ENCODE peak calls at places on chromosomes 1 and 21, in six cellular contexts. One of them, this sample, is unnamed. For H3K4me1, the result is how much of the 10 kb centered on the place peaks cover.

GRCh38 chr1:154751690-154752089 is 118.4 kb downstream of the KCNN3 start:
- DNase-seq in SK-N-SH: no peak
- DNase-seq in transverse colon: no peak
- DNase-seq in stomach: peak
- DNase-seq in sigmoid colon: peak
- DNase-seq in H1: no peak
- DNase-seq in this sample: no peak

GRCh38 chr1:162951553-162952315 is 90.8 kb upstream of the CCDC190 start:
- DNase-seq in SK-N-SH: no peak
- DNase-seq in transverse colon: no peak
- DNase-seq in stomach: no peak
- DNase-seq in sigmoid colon: no peak
- DNase-seq in H1: no peak
- DNase-seq in this sample: no peak

GRCh38 chr1:173861731-173862145 is 6.1 kb downstream of the GAS5 start:
- DNase-seq in SK-N-SH: no peak
- DNase-seq in transverse colon: no peak
- DNase-seq in stomach: no peak
- DNase-seq in sigmoid colon: no peak
- DNase-seq in H1: no peak
- DNase-seq in this sample: no peak

GRCh38 chr1:234708700-234709395 is 98.9 kb upstream of the IRF2BP2 start:
- DNase-seq in SK-N-SH: no peak
- DNase-seq in transverse colon: no peak
- DNase-seq in stomach: no peak
- DNase-seq in sigmoid colon: peak
- DNase-seq in H1: no peak
- DNase-seq in this sample: no peak

GRCh38 chr1:154703207-154703606 is 95.2 kb upstream of the ADAR start:
- DNase-seq in SK-N-SH: no peak
- DNase-seq in transverse colon: no peak
- DNase-seq in stomach: no peak
- DNase-seq in sigmoid colon: no peak
- DNase-seq in H1: no peak
- DNase-seq in this sample: no peak

GRCh38 chr1:214637722-214638473 is 34.9 kb downstream of the CENPF start:
- DNase-seq in SK-N-SH: no peak
- DNase-seq in transverse colon: peak
- DNase-seq in stomach: no peak
- DNase-seq in sigmoid colon: no peak
- DNase-seq in H1: no peak
- DNase-seq in this sample: no peak

GRCh38 chr1:228373681-228374571 is 32.7 kb downstream of the TRIM11 start:
- DNase-seq in SK-N-SH: no peak
- DNase-seq in transverse colon: no peak
- DNase-seq in stomach: no peak
- DNase-seq in sigmoid colon: peak
- DNase-seq in H1: no peak
- DNase-seq in this sample: peak

GRCh38 chr1:6580588-6581270 is 935 bp downstream of the ZBTB48 start:
- DNase-seq in SK-N-SH: peak
- DNase-seq in transverse colon: no peak
- DNase-seq in stomach: no peak
- DNase-seq in sigmoid colon: no peak
- DNase-seq in H1: no peak
- DNase-seq in this sample: peak

GRCh38 chr1:111214884-111215283 is 12.6 kb upstream of the CHI3L2 start:
- DNase-seq in SK-N-SH: no peak
- DNase-seq in transverse colon: no peak
- DNase-seq in stomach: no peak
- DNase-seq in sigmoid colon: no peak
- DNase-seq in H1: no peak
- DNase-seq in this sample: no peak

GRCh38 chr1:37465596-37466517 is 8.5 kb upstream of the ZC3H12A start:
- DNase-seq in SK-N-SH: no peak
- DNase-seq in transverse colon: no peak
- DNase-seq in stomach: no peak
- DNase-seq in sigmoid colon: no peak
- DNase-seq in H1: no peak
- DNase-seq in this sample: no peak

GRCh38 chr21:42189860-42190491 is 29.0 kb upstream of the ABCG1 start:
- DNase-seq in SK-N-SH: no peak
- DNase-seq in transverse colon: no peak
- DNase-seq in stomach: no peak
- DNase-seq in sigmoid colon: no peak
- DNase-seq in H1: no peak
- DNase-seq in this sample: no peak

GRCh38 chr1:64545118-64545916 is 75.4 kb downstream of the CACHD1 start:
- DNase-seq in SK-N-SH: no peak
- DNase-seq in transverse colon: no peak
- DNase-seq in stomach: no peak
- DNase-seq in sigmoid colon: no peak
- DNase-seq in H1: no peak
- DNase-seq in this sample: no peak

GRCh38 chr21:30391615-30392014 is 4.2 kb upstream of the KRTAP13-1 start:
- DNase-seq in SK-N-SH: no peak
- DNase-seq in transverse colon: no peak
- DNase-seq in stomach: no peak
- DNase-seq in sigmoid colon: no peak
- DNase-seq in H1: no peak
- DNase-seq in this sample: no peak

GRCh38 chr1:12604114-12604874 is 13.7 kb downstream of the DHRS3 start:
- DNase-seq in SK-N-SH: peak
- DNase-seq in transverse colon: peak
- DNase-seq in stomach: peak
- DNase-seq in sigmoid colon: no peak
- DNase-seq in H1: no peak
- DNase-seq in this sample: no peak

GRCh38 chr1:70411360-70411844 is 334 bp downstream of the CTH start:
- DNase-seq in SK-N-SH: peak
- DNase-seq in transverse colon: no peak
- DNase-seq in stomach: no peak
- DNase-seq in sigmoid colon: no peak
- DNase-seq in H1: no peak
- DNase-seq in this sample: peak

GRCh38 chr21:35345954-35346353 is 296.9 kb upstream of the RUNX1 start:
- DNase-seq in SK-N-SH: no peak
- DNase-seq in transverse colon: no peak
- DNase-seq in stomach: no peak
- DNase-seq in sigmoid colon: no peak
- DNase-seq in H1: no peak
- DNase-seq in this sample: no peak

GRCh38 chr1:168164771-168165170 is 14.0 kb upstream of the TIPRL start:
- DNase-seq in SK-N-SH: no peak
- DNase-seq in transverse colon: no peak
- DNase-seq in stomach: no peak
- DNase-seq in sigmoid colon: no peak
- DNase-seq in H1: no peak
- DNase-seq in this sample: no peak

GRCh38 chr1:164588388-164589341 is 29.7 kb downstream of the PBX1 start:
- DNase-seq in SK-N-SH: peak
- DNase-seq in transverse colon: peak
- DNase-seq in stomach: no peak
- DNase-seq in sigmoid colon: peak
- DNase-seq in H1: no peak
- DNase-seq in this sample: no peak

GRCh38 chr21:29238967-29239289 is 59.8 kb upstream of the BACH1 start:
- DNase-seq in SK-N-SH: no peak
- DNase-seq in transverse colon: no peak
- DNase-seq in stomach: no peak
- DNase-seq in sigmoid colon: no peak
- DNase-seq in H1: no peak
- DNase-seq in this sample: peak

GRCh38 chr1:87792094-87792493 is 463.4 kb downstream of the LMO4 start:
- DNase-seq in SK-N-SH: no peak
- DNase-seq in transverse colon: no peak
- DNase-seq in stomach: no peak
- DNase-seq in sigmoid colon: no peak
- DNase-seq in H1: no peak
- DNase-seq in this sample: no peak

GRCh38 chr1:24586119-24586518 is 30.2 kb downstream of the NCMAP start:
- DNase-seq in SK-N-SH: no peak
- DNase-seq in transverse colon: no peak
- DNase-seq in stomach: no peak
- DNase-seq in sigmoid colon: no peak
- DNase-seq in H1: no peak
- DNase-seq in this sample: no peak

GRCh38 chr1:109762821-109763645 is 690 bp downstream of the EPS8L3 start:
- DNase-seq in SK-N-SH: peak
- DNase-seq in transverse colon: peak
- DNase-seq in stomach: peak
- DNase-seq in sigmoid colon: peak
- DNase-seq in H1: no peak
- DNase-seq in this sample: no peak

GRCh38 chr1:67367370-67368345 is 60.0 kb downstream of the IL12RB2 start:
- DNase-seq in SK-N-SH: peak
- DNase-seq in transverse colon: peak
- DNase-seq in stomach: peak
- DNase-seq in sigmoid colon: peak
- DNase-seq in H1: no peak
- DNase-seq in this sample: no peak

GRCh38 chr1:202235856-202236837 is 42.5 kb downstream of the LGR6 start:
- DNase-seq in SK-N-SH: peak
- DNase-seq in transverse colon: peak
- DNase-seq in stomach: peak
- DNase-seq in sigmoid colon: no peak
- DNase-seq in H1: peak
- DNase-seq in this sample: peak
- TF ChIP-seq EP300 in SK-N-SH: peak
- TF ChIP-seq EP300 in transverse colon: no peak
- TF ChIP-seq EP300 in stomach: no peak
- TF ChIP-seq EP300 in sigmoid colon: no peak
- TF ChIP-seq EP300 in H1: no peak
- TF ChIP-seq EP300 in this sample: no peak

GRCh38 chr1:31033573-31033972 is 31.9 kb downstream of the PUM1 start:
- DNase-seq in SK-N-SH: no peak
- DNase-seq in transverse colon: no peak
- DNase-seq in stomach: no peak
- DNase-seq in sigmoid colon: no peak
- DNase-seq in H1: no peak
- DNase-seq in this sample: no peak

GRCh38 chr1:31029031-31029430 is 36.5 kb downstream of the PUM1 start:
- DNase-seq in SK-N-SH: no peak
- DNase-seq in transverse colon: no peak
- DNase-seq in stomach: no peak
- DNase-seq in sigmoid colon: no peak
- DNase-seq in H1: no peak
- DNase-seq in this sample: no peak

GRCh38 chr1:31027693-31028526 is 37.6 kb downstream of the PUM1 start:
- DNase-seq in SK-N-SH: no peak
- DNase-seq in transverse colon: no peak
- DNase-seq in stomach: no peak
- DNase-seq in sigmoid colon: no peak
- DNase-seq in H1: no peak
- DNase-seq in this sample: no peak

GRCh38 chr1:31031330-31032143 is 34.0 kb downstream of the PUM1 start:
- DNase-seq in SK-N-SH: no peak
- DNase-seq in transverse colon: no peak
- DNase-seq in stomach: no peak
- DNase-seq in sigmoid colon: no peak
- DNase-seq in H1: no peak
- DNase-seq in this sample: no peak

DNA sequence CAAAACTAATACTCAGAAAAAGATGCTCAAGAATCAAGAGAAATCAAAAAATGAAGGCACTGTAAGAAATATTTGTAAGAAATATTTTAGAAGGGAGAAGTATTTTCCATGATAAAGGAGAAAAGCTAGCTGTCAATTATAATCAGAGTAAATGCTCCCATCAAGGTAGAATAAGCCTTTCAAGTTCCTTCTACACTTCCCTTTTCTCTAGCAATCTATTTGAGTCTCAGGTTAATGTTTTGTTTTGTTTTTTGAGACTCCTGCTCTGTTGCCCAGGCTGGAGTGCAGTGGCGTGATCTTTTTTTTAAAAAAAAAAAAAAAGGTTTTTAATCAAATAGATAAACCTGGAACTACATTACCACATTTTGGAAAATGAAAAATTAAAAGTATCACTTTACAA is 33.3 kb downstream of the PUM1 start:
- DNase-seq in SK-N-SH: no peak
- DNase-seq in transverse colon: no peak
- DNase-seq in stomach: no peak
- DNase-seq in sigmoid colon: no peak
- DNase-seq in H1: no peak
- DNase-seq in this sample: no peak
- H3K4me1 ChIP-seq in SK-N-SH: under half
- H3K4me1 ChIP-seq in transverse colon: under half
- H3K4me1 ChIP-seq in stomach: half or more
- H3K4me1 ChIP-seq in sigmoid colon: half or more
- H3K4me1 ChIP-seq in H1: under half
- H3K4me1 ChIP-seq in this sample: under half

DNA sequence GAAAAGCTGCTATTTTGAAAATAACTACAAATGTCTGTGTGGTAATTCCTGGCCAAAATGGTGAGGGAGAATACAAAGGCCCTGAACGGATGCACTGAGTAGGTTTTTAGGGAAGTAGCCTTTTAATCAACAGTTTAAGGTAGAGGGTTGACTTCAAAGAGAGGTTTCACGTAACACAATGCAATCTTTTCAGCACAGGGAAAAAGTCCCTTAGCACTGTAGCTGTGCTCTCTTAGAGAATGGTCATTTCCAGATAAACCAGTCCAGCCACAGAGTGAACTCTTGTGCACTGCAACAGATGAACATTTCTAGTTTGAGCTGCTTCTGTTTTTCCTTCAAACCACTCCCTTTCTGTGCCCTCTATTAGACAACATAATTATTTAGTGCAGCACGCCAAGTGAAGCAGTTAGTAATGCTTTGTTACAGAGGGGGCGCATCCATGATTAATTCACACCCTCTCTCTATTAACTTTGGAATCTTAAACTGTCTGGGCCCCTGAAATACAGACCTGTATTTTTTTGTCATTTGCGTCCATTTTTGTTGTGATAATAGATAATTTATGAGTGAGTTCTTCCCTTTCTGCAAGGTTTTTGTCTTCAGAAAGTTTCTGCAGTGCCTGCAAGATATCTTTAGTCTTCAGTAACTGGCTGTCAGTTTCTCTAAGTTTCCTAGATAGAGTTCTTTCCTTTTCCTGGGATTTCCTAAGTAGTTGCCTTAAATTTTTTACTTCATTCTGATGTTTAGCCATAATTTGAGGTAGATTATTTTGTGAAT is 22.9 kb downstream of the LCA5L start:
- DNase-seq in SK-N-SH: no peak
- DNase-seq in transverse colon: no peak
- DNase-seq in stomach: no peak
- DNase-seq in sigmoid colon: no peak
- DNase-seq in H1: no peak
- DNase-seq in this sample: no peak
- H3K27ac ChIP-seq in SK-N-SH: no peak
- H3K27ac ChIP-seq in transverse colon: no peak
- H3K27ac ChIP-seq in stomach: no peak
- H3K27ac ChIP-seq in sigmoid colon: no peak
- H3K27ac ChIP-seq in H1: no peak
- H3K27ac ChIP-seq in this sample: no peak

DNA sequence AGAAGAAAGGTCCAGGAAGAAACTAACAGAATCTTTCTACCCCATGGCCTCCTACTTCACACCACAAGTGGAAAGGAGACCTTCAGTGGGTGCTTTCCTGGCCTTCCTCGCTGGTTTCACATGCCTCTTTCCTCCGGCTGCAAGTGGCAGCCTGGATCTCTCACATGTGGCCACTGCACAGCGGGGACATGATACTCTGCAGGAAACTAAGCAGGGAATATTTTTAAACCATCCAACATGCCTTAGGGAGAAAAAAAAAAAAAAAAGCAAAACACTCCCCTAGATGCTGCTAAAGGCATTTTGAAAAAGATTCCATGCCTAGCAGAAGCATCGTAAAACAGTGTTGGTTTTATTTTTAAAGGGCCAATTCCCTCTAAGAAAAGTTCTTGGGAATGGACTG is 12.1 kb upstream of the GJA5 start:
- DNase-seq in SK-N-SH: no peak
- DNase-seq in transverse colon: no peak
- DNase-seq in stomach: no peak
- DNase-seq in sigmoid colon: no peak
- DNase-seq in H1: no peak
- DNase-seq in this sample: no peak
- TF ChIP-seq EP300 in SK-N-SH: no peak
- TF ChIP-seq EP300 in transverse colon: no peak
- TF ChIP-seq EP300 in stomach: no peak
- TF ChIP-seq EP300 in sigmoid colon: no peak
- TF ChIP-seq EP300 in H1: no peak
- TF ChIP-seq EP300 in this sample: no peak